ENCODE peak calls at places on chromosomes 7 and 10, in eight cellular contexts. One of them, this sample, is unnamed.

GRCh38 chr7:140810830-140811556 is 113.7 kb downstream of the BRAF start:
- DNase-seq in B cell: peak
- DNase-seq in HCT116: peak
- DNase-seq in cardiac fibroblast: peak
- DNase-seq in colonic mucosa: peak
- DNase-seq in upper lobe of right lung: no peak
- DNase-seq in left ventricle myocardium inferior: no peak
- DNase-seq in A549: peak
- DNase-seq in this sample: peak

GRCh38 chr7:11192506-11192905 is 218.8 kb downstream of the PHF14 start:
- DNase-seq in HCT116: no peak
- DNase-seq in colonic mucosa: no peak
- DNase-seq in left ventricle myocardium inferior: no peak
- DNase-seq in A549: no peak
- DNase-seq in upper lobe of right lung: no peak
- DNase-seq in cardiac fibroblast: peak
- DNase-seq in B cell: no peak
- DNase-seq in this sample: no peak

GRCh38 chr10:126060232-126060935 is 164.0 kb downstream of the FANK1 start:
- DNase-seq in left ventricle myocardium inferior: peak
- DNase-seq in cardiac fibroblast: peak
- DNase-seq in upper lobe of right lung: no peak
- DNase-seq in HCT116: no peak
- DNase-seq in colonic mucosa: no peak
- DNase-seq in B cell: no peak
- DNase-seq in A549: peak
- DNase-seq in this sample: no peak

GRCh38 chr7:30430777-30431176 is 47.8 kb downstream of the NOD1 start:
- DNase-seq in B cell: peak
- DNase-seq in A549: no peak
- DNase-seq in HCT116: no peak
- DNase-seq in upper lobe of right lung: peak
- DNase-seq in cardiac fibroblast: no peak
- DNase-seq in left ventricle myocardium inferior: no peak
- DNase-seq in colonic mucosa: no peak
- DNase-seq in this sample: no peak

GRCh38 chr7:8261711-8262695 is at the start of gene ICA1:
- DNase-seq in colonic mucosa: peak
- DNase-seq in A549: peak
- DNase-seq in B cell: no peak
- DNase-seq in upper lobe of right lung: peak
- DNase-seq in cardiac fibroblast: peak
- DNase-seq in HCT116: no peak
- DNase-seq in left ventricle myocardium inferior: peak
- DNase-seq in this sample: peak

GRCh38 chr10:97731346-97732051 is 5.4 kb upstream of the ZFYVE27 start:
- DNase-seq in left ventricle myocardium inferior: no peak
- DNase-seq in B cell: peak
- DNase-seq in colonic mucosa: peak
- DNase-seq in A549: peak
- DNase-seq in HCT116: no peak
- DNase-seq in upper lobe of right lung: no peak
- DNase-seq in cardiac fibroblast: peak
- DNase-seq in this sample: peak

GRCh38 chr10:90222372-90222771 is 521.0 kb downstream of the KIF20B start:
- DNase-seq in B cell: no peak
- DNase-seq in upper lobe of right lung: no peak
- DNase-seq in cardiac fibroblast: peak
- DNase-seq in A549: no peak
- DNase-seq in colonic mucosa: no peak
- DNase-seq in left ventricle myocardium inferior: no peak
- DNase-seq in HCT116: peak
- DNase-seq in this sample: no peak

GRCh38 chr7:11758627-11759111 is 73.3 kb downstream of the THSD7A start:
- DNase-seq in colonic mucosa: no peak
- DNase-seq in left ventricle myocardium inferior: no peak
- DNase-seq in HCT116: no peak
- DNase-seq in upper lobe of right lung: no peak
- DNase-seq in A549: no peak
- DNase-seq in cardiac fibroblast: peak
- DNase-seq in B cell: no peak
- DNase-seq in this sample: no peak

GRCh38 chr7:159128767-159129166 is 15.9 kb downstream of the VIPR2 start:
- DNase-seq in colonic mucosa: no peak
- DNase-seq in upper lobe of right lung: no peak
- DNase-seq in HCT116: no peak
- DNase-seq in A549: no peak
- DNase-seq in left ventricle myocardium inferior: no peak
- DNase-seq in cardiac fibroblast: no peak
- DNase-seq in B cell: no peak
- DNase-seq in this sample: no peak

GRCh38 chr7:155007947-155008346 is 5.0 kb upstream of the PAXIP1 start:
- DNase-seq in B cell: peak
- DNase-seq in left ventricle myocardium inferior: no peak
- DNase-seq in A549: peak
- DNase-seq in cardiac fibroblast: peak
- DNase-seq in upper lobe of right lung: no peak
- DNase-seq in colonic mucosa: no peak
- DNase-seq in HCT116: peak
- DNase-seq in this sample: no peak

GRCh38 chr10:45111509-45111908 is 110.8 kb downstream of the ZNF22 start:
- DNase-seq in HCT116: no peak
- DNase-seq in A549: no peak
- DNase-seq in upper lobe of right lung: no peak
- DNase-seq in B cell: no peak
- DNase-seq in left ventricle myocardium inferior: no peak
- DNase-seq in colonic mucosa: no peak
- DNase-seq in cardiac fibroblast: no peak
- DNase-seq in this sample: no peak

GRCh38 chr10:33126118-33126517 is 168.1 kb upstream of the ITGB1 start:
- DNase-seq in colonic mucosa: no peak
- DNase-seq in HCT116: no peak
- DNase-seq in B cell: no peak
- DNase-seq in left ventricle myocardium inferior: no peak
- DNase-seq in upper lobe of right lung: no peak
- DNase-seq in cardiac fibroblast: peak
- DNase-seq in A549: no peak
- DNase-seq in this sample: no peak

GRCh38 chr7:155662343-155663043 is 18.0 kb downstream of the RBM33 start:
- DNase-seq in colonic mucosa: no peak
- DNase-seq in left ventricle myocardium inferior: no peak
- DNase-seq in B cell: no peak
- DNase-seq in HCT116: no peak
- DNase-seq in upper lobe of right lung: no peak
- DNase-seq in A549: no peak
- DNase-seq in cardiac fibroblast: no peak
- DNase-seq in this sample: no peak

GRCh38 chr10:53093878-53094277 is 321.3 kb upstream of the MBL2 start:
- DNase-seq in A549: no peak
- DNase-seq in upper lobe of right lung: no peak
- DNase-seq in B cell: no peak
- DNase-seq in colonic mucosa: no peak
- DNase-seq in HCT116: no peak
- DNase-seq in left ventricle myocardium inferior: no peak
- DNase-seq in cardiac fibroblast: no peak
- DNase-seq in this sample: no peak

GRCh38 chr7:15606561-15606960 is 44.7 kb upstream of the AGMO start:
- DNase-seq in cardiac fibroblast: no peak
- DNase-seq in upper lobe of right lung: no peak
- DNase-seq in left ventricle myocardium inferior: no peak
- DNase-seq in HCT116: no peak
- DNase-seq in colonic mucosa: no peak
- DNase-seq in A549: no peak
- DNase-seq in B cell: no peak
- DNase-seq in this sample: no peak

GRCh38 chr10:25867321-25867720 is 66.7 kb upstream of the MYO3A start:
- DNase-seq in colonic mucosa: no peak
- DNase-seq in B cell: no peak
- DNase-seq in HCT116: no peak
- DNase-seq in upper lobe of right lung: no peak
- DNase-seq in cardiac fibroblast: peak
- DNase-seq in left ventricle myocardium inferior: no peak
- DNase-seq in A549: no peak
- DNase-seq in this sample: no peak

GRCh38 chr7:106289848-106290247 is 5.1 kb upstream of the NAMPT start:
- DNase-seq in left ventricle myocardium inferior: no peak
- DNase-seq in cardiac fibroblast: peak
- DNase-seq in B cell: no peak
- DNase-seq in A549: no peak
- DNase-seq in HCT116: no peak
- DNase-seq in upper lobe of right lung: no peak
- DNase-seq in colonic mucosa: no peak
- DNase-seq in this sample: no peak

GRCh38 chr7:106291247-106291646 is 6.5 kb upstream of the NAMPT start:
- DNase-seq in left ventricle myocardium inferior: no peak
- DNase-seq in B cell: no peak
- DNase-seq in cardiac fibroblast: no peak
- DNase-seq in upper lobe of right lung: no peak
- DNase-seq in colonic mucosa: no peak
- DNase-seq in HCT116: no peak
- DNase-seq in A549: no peak
- DNase-seq in this sample: no peak

GRCh38 chr7:106290319-106290718 is 5.5 kb upstream of the NAMPT start:
- DNase-seq in colonic mucosa: peak
- DNase-seq in B cell: no peak
- DNase-seq in upper lobe of right lung: no peak
- DNase-seq in left ventricle myocardium inferior: no peak
- DNase-seq in HCT116: no peak
- DNase-seq in cardiac fibroblast: no peak
- DNase-seq in A549: no peak
- DNase-seq in this sample: no peak

DNA sequence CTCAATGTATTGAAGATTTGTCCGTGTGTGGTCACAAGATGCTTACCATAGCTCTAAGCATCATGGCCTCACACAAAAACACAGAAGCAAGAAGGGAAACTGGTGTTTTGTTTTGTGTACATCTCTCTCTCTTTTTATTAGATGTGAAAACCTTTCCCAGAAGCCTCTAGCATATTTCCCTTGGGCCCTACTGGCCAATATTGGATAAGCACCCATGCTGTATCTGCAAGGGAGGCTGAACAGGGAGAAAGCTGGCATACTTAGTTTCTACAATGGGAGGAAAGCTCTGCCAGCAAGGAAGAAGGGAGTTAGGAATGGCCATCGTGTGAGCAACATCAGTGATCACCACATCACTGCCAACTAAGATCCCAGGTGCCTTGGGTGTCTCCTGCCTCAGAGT is 9.6 kb upstream of the NAMPT start:
- DNase-seq in HCT116: no peak
- DNase-seq in A549: no peak
- DNase-seq in B cell: no peak
- DNase-seq in upper lobe of right lung: no peak
- DNase-seq in left ventricle myocardium inferior: no peak
- DNase-seq in cardiac fibroblast: no peak
- DNase-seq in colonic mucosa: no peak
- DNase-seq in this sample: no peak
- TF ChIP-seq CTCF in HCT116: no peak
- TF ChIP-seq CTCF in A549: no peak
- TF ChIP-seq CTCF in B cell: peak
- TF ChIP-seq CTCF in upper lobe of right lung: no peak
- TF ChIP-seq CTCF in left ventricle myocardium inferior: no peak
- TF ChIP-seq CTCF in cardiac fibroblast: peak
- TF ChIP-seq CTCF in colonic mucosa: no peak
- TF ChIP-seq CTCF in this sample: no peak

GRCh38 chr10:48511066-48511854 is 93.6 kb downstream of the ARHGAP22 start:
- DNase-seq in HCT116: no peak
- DNase-seq in B cell: peak
- DNase-seq in cardiac fibroblast: no peak
- DNase-seq in upper lobe of right lung: no peak
- DNase-seq in A549: no peak
- DNase-seq in colonic mucosa: no peak
- DNase-seq in left ventricle myocardium inferior: no peak
- DNase-seq in this sample: no peak

GRCh38 chr10:48511855-48512191 is 93.0 kb downstream of the ARHGAP22 start:
- DNase-seq in A549: no peak
- DNase-seq in cardiac fibroblast: no peak
- DNase-seq in HCT116: no peak
- DNase-seq in upper lobe of right lung: no peak
- DNase-seq in left ventricle myocardium inferior: no peak
- DNase-seq in colonic mucosa: no peak
- DNase-seq in B cell: no peak
- DNase-seq in this sample: no peak

GRCh38 chr10:48507933-48508830 is 96.7 kb downstream of the ARHGAP22 start:
- DNase-seq in upper lobe of right lung: no peak
- DNase-seq in cardiac fibroblast: no peak
- DNase-seq in colonic mucosa: peak
- DNase-seq in A549: no peak
- DNase-seq in HCT116: no peak
- DNase-seq in B cell: no peak
- DNase-seq in left ventricle myocardium inferior: peak
- DNase-seq in this sample: no peak

GRCh38 chr10:48509061-48509772 is 95.7 kb downstream of the ARHGAP22 start:
- DNase-seq in upper lobe of right lung: no peak
- DNase-seq in B cell: no peak
- DNase-seq in A549: no peak
- DNase-seq in HCT116: no peak
- DNase-seq in colonic mucosa: peak
- DNase-seq in left ventricle myocardium inferior: no peak
- DNase-seq in cardiac fibroblast: no peak
- DNase-seq in this sample: no peak

GRCh38 chr10:48509974-48510692 is 94.7 kb downstream of the ARHGAP22 start:
- DNase-seq in HCT116: no peak
- DNase-seq in B cell: no peak
- DNase-seq in colonic mucosa: peak
- DNase-seq in left ventricle myocardium inferior: no peak
- DNase-seq in cardiac fibroblast: no peak
- DNase-seq in upper lobe of right lung: no peak
- DNase-seq in A549: peak
- DNase-seq in this sample: peak
- TF ChIP-seq CTCF in HCT116: no peak
- TF ChIP-seq CTCF in B cell: no peak
- TF ChIP-seq CTCF in colonic mucosa: no peak
- TF ChIP-seq CTCF in left ventricle myocardium inferior: peak
- TF ChIP-seq CTCF in cardiac fibroblast: peak
- TF ChIP-seq CTCF in upper lobe of right lung: peak
- TF ChIP-seq CTCF in A549: peak
- TF ChIP-seq CTCF in this sample: peak

GRCh38 chr10:6843477-6843876 is 263.4 kb upstream of the PRKCQ start:
- DNase-seq in upper lobe of right lung: no peak
- DNase-seq in B cell: no peak
- DNase-seq in HCT116: no peak
- DNase-seq in colonic mucosa: no peak
- DNase-seq in left ventricle myocardium inferior: no peak
- DNase-seq in cardiac fibroblast: no peak
- DNase-seq in A549: no peak
- DNase-seq in this sample: no peak
- TF ChIP-seq CTCF in upper lobe of right lung: peak
- TF ChIP-seq CTCF in B cell: no peak
- TF ChIP-seq CTCF in HCT116: no peak
- TF ChIP-seq CTCF in colonic mucosa: no peak
- TF ChIP-seq CTCF in left ventricle myocardium inferior: no peak
- TF ChIP-seq CTCF in cardiac fibroblast: no peak
- TF ChIP-seq CTCF in A549: no peak
- TF ChIP-seq CTCF in this sample: peak

DNA sequence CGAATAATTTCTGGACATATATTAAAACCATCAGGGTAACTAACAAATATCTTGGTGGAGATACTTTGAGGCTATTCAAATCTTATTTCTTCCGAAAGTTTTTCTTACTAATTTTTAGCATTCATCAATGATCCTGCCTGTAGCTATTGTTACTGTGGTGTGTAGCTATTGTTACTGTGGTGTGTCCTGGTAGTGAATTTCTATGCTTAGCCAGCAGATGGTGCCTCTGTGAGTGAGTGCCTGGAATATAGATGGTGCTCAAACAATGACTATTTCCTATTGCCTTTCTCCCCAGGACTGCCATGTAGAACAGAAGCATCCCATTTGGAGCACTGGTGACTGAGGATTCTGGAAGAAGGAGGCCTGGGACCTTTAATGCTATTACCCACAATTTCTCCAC is 245.7 kb downstream of the CCSER2 start:
- DNase-seq in left ventricle myocardium inferior: no peak
- DNase-seq in HCT116: no peak
- DNase-seq in cardiac fibroblast: no peak
- DNase-seq in B cell: no peak
- DNase-seq in A549: no peak
- DNase-seq in upper lobe of right lung: no peak
- DNase-seq in colonic mucosa: no peak
- DNase-seq in this sample: no peak
- TF ChIP-seq CTCF in left ventricle myocardium inferior: no peak
- TF ChIP-seq CTCF in HCT116: no peak
- TF ChIP-seq CTCF in cardiac fibroblast: no peak
- TF ChIP-seq CTCF in B cell: no peak
- TF ChIP-seq CTCF in A549: no peak
- TF ChIP-seq CTCF in upper lobe of right lung: no peak
- TF ChIP-seq CTCF in colonic mucosa: no peak
- TF ChIP-seq CTCF in this sample: no peak

This sample was measured in GM13977.